ENCODE peak calls at places on chromosomes 4 and X, in four cellular contexts. Z is heart right ventricle, X is fibroblast of lung, H is cardiac muscle cell. A is an unnamed sample.

GRCh38 chrX:11419102-11419501 is 125.9 kb downstream of the AMELX start:
- DNase-seq in Z (no peak), X (no peak), H (no peak), A (no peak)

GRCh38 chrX:122567911-122568310 is 616.2 kb upstream of the GRIA3 start:
- DNase-seq in Z (no peak), X (peak; percentile 79), H (no peak), A (no peak)

GRCh38 chrX:13452283-13452682 is 117.1 kb upstream of the EGFL6 start:
- DNase-seq in Z (no peak), X (no peak), H (no peak), A (no peak)

GRCh38 chr4:112916868-112917267 is 132.6 kb upstream of the ANK2 start:
- DNase-seq in Z (no peak), X (peak; percentile 79), H (peak; percentile 79), A (no peak)

GRCh38 chr4:159240690-159241089 is 137.8 kb downstream of the RAPGEF2 start:
- DNase-seq in Z (no peak), X (no peak), H (peak; percentile 65), A (no peak)

GRCh38 chr4:173371292-173372192 is 788 bp downstream of the SAP30 start:
- DNase-seq in Z (peak; percentile 79), X (peak; percentile 72), H (peak; percentile 86), A (peak; percentile 76)

GRCh38 chr4:54322817-54323417 is 93.8 kb downstream of the PDGFRA start:
- DNase-seq in Z (peak; percentile 26), X (peak; percentile 43), H (peak; percentile 70), A (peak; percentile 19)

GRCh38 chr4:74428278-74428677 is 16.7 kb upstream of the AREG start:
- DNase-seq in Z (no peak), X (no peak), H (peak; percentile 46), A (no peak)

GRCh38 chr4:119084503-119084902 is 51.1 kb upstream of the MYOZ2 start:
- DNase-seq in Z (no peak), X (no peak), H (no peak), A (no peak)

GRCh38 chrX:129980043-129980442 is 2.4 kb upstream of the BCORL1 start:
- DNase-seq in Z (peak; percentile 35), X (no peak), H (peak; percentile 20), A (no peak)

GRCh38 chr4:123121241-123121907 is 199.0 kb upstream of the NUDT6 start:
- DNase-seq in Z (no peak), X (peak; percentile 40), H (no peak), A (no peak)

GRCh38 chr4:80343887-80344286 is 8.4 kb downstream of the CFAP299 start:
- DNase-seq in Z (no peak), X (no peak), H (no peak), A (no peak)

GRCh38 chrX:84475596-84475995 is 26.7 kb downstream of the HDX start:
- DNase-seq in Z (no peak), X (no peak), H (no peak), A (no peak)

GRCh38 chr4:182022899-182023298 is 220.3 kb upstream of the TENM3 start:
- DNase-seq in Z (no peak), X (peak; percentile 55), H (no peak), A (no peak)

GRCh38 chrX:72539822-72540221 is 32.8 kb downstream of the HDAC8 start:
- DNase-seq in Z (no peak), X (no peak), H (no peak), A (no peak)

GRCh38 chrX:8579602-8580001 is 115.0 kb downstream of the VCX3B start:
- DNase-seq in Z (no peak), X (no peak), H (no peak), A (no peak)

GRCh38 chr4:80007745-80008149 is 65.3 kb downstream of the ANTXR2 start:
- DNase-seq in Z (no peak), X (peak; percentile 23), H (no peak), A (no peak)

GRCh38 chr4:182286035-182286434 is 42.8 kb downstream of the TENM3 start:
- DNase-seq in Z (no peak), X (peak; percentile 81), H (peak; percentile 13), A (no peak)

GRCh38 chrX:38214551-38214950 is 6.1 kb downstream of the SRPX start:
- DNase-seq in Z (no peak), X (peak; percentile 74), H (no peak), A (no peak)

GRCh38 chr4:27141530-27141929 is 280.9 kb downstream of the STIM2 start:
- DNase-seq in Z (no peak), X (no peak), H (no peak), A (no peak)

GRCh38 chr4:566508-567295 is 9.4 kb downstream of the TMEM271 start:
- DNase-seq in Z (no peak), X (no peak), H (no peak), A (no peak)

GRCh38 chr4:181701219-181701618 is 542.0 kb upstream of the TENM3 start:
- DNase-seq in Z (no peak), X (no peak), H (no peak), A (no peak)

GRCh38 chrX:124211312-124211942 is 121.0 kb upstream of the TEX13D start:
- DNase-seq in Z (no peak), X (no peak), H (peak; percentile 11), A (no peak)

GRCh38 chr4:19993222-19993621 is 258.5 kb upstream of the SLIT2 start:
- DNase-seq in Z (no peak), X (no peak), H (peak; percentile 57), A (no peak)

GRCh38 chr4:113996599-113997177 is 17.2 kb upstream of the ARSJ start:
- DNase-seq in Z (no peak), X (peak; percentile 55), H (no peak), A (no peak)

GRCh38 chr4:15149234-15149841 is 147.1 kb downstream of the CPEB2 start:
- DNase-seq in Z (no peak), X (peak; percentile 46), H (no peak), A (no peak)
- H3K27ac ChIP-seq in Z (peak overlapping the region; percentile 60), X (peak overlapping the region; percentile 55), H (peak overlapping the region; percentile 82), A (peak overlapping the region; percentile 91)

GRCh38 chr4:16695896-16696295 is 202.5 kb downstream of the LDB2 start:
- DNase-seq in Z (no peak), X (no peak), H (no peak), A (no peak)
- H3K27ac ChIP-seq in Z (no peak overlapping the region), X (no peak overlapping the region), H (no peak overlapping the region), A (no peak overlapping the region)

DNA sequence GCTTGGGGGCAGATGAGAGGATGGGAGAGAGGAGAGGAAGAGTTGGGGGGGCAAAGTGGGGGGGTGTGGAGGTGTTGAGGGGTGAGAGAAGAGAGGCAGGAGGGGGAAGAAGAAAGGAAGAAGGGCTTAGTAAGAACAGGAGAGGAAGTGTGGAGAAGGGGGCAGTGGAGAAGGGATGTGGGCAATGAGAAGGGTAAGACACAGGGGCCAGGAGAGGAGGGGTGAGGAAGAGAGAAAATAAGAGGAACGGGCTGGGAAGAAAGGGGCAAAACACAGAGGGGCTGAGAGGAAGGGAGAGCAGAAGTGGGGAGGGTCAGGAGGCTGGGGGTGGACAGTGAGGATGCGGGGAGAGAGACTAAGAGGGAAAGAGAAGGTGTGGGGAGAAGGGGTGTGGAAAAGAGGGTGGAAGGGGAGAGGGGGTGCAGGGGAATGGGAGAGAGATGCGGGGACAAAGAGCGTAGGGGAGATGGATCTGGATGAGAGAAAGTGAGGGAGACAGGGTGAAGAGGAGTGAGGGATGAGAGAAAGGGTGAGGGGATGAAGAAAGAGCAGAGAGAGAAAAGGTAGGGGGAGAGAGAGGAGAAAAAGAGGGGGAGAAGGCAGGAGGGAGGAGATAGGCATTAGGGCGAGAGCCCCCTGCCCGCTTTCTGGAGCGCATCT is 12.9 kb downstream of the SH3KBP1 start:
- DNase-seq in Z (no peak), X (no peak), H (no peak), A (no peak)
- H3K27ac ChIP-seq in Z (no peak overlapping the region), X (no peak overlapping the region), H (no peak overlapping the region), A (no peak overlapping the region)

DNA sequence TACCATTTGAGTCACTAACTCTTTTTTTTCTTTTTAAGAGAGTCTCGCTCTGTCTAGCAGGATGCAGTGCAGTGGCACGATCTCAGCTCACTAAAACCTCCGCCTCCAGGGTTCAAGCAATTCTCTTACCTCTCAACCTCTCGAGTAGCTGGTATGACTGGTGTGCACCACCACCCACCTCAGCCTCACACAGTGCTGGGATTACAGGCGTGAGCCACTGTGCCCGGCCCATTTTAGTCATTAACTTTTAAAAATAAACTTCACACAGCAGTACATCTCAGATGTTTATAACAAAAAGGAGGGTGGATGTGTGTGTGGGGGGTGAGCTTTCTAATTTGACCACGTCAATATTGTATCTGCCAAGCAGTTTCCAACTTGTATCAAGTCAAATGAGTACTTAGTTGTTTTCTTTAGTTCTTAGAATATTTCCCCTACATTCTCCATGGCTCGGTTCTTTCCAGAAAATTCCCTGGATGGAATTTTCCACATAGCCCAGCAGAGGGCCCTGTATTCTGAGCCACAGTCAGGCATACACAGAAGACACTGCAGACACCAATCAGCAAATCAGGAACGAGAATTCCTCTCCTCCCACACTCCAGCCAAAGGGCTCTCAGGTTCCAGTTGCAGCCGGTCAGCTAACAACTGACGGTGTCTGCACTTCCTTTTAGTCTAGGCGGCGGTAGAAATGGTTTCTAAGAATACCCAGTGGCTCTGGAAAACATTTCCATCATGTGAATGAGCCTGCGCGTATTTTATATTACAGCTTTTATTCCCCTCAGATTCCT is 20.1 kb upstream of the ARAF start:
- DNase-seq in Z (peak; percentile 39), X (peak; percentile 90), H (peak; percentile 94), A (peak; percentile 70)
- H3K27ac ChIP-seq in Z (peak overlapping the region; percentile 86), X (no peak overlapping the region), H (peak overlapping the region; percentile 72), A (peak overlapping the region; percentile 73)

GRCh38 chrX:21932277-21932996 is 8.1 kb upstream of the SMS start:
- DNase-seq in Z (no peak), X (peak; percentile 94), H (peak; percentile 87), A (no peak)

GRCh38 chrX:21930986-21931385 is 9.5 kb upstream of the SMS start:
- DNase-seq in Z (no peak), X (no peak), H (no peak), A (no peak)

GRCh38 chrX:21929209-21929608 is 11.3 kb upstream of the SMS start:
- DNase-seq in Z (no peak), X (no peak), H (peak; percentile 10), A (no peak)

GRCh38 chrX:21934414-21934813 is 6.1 kb upstream of the SMS start:
- DNase-seq in Z (no peak), X (no peak), H (no peak), A (no peak)

GRCh38 chrX:21933077-21933476 is 7.4 kb upstream of the SMS start:
- DNase-seq in Z (no peak), X (no peak), H (no peak), A (no peak)
- H3K27ac ChIP-seq in Z (no peak overlapping the region), X (peak overlapping the region; percentile 83), H (no peak overlapping the region), A (no peak overlapping the region)

GRCh38 chrX:47513697-47514085 is 30.7 kb upstream of the ZNF41 start:
- DNase-seq in Z (no peak), X (peak; percentile 22), H (no peak), A (no peak)

GRCh38 chrX:47514553-47515235 is 31.7 kb upstream of the ZNF41 start:
- DNase-seq in Z (no peak), X (peak; percentile 68), H (peak; percentile 57), A (no peak)

GRCh38 chrX:47518105-47518504 is 35.1 kb upstream of the ZNF41 start:
- DNase-seq in Z (no peak), X (peak; percentile 43), H (no peak), A (no peak)

GRCh38 chrX:47515941-47516649 is 33.1 kb upstream of the ZNF41 start:
- DNase-seq in Z (no peak), X (peak; percentile 84), H (peak; percentile 33), A (no peak)
- H3K27ac ChIP-seq in Z (no peak overlapping the region), X (no peak overlapping the region), H (no peak overlapping the region), A (no peak overlapping the region)

GRCh38 chr4:3369781-3370660 is 71.7 kb upstream of the HGFAC start:
- DNase-seq in Z (peak; percentile 71), X (peak; percentile 92), H (peak; percentile 87), A (no peak)
- H3K27ac ChIP-seq in Z (peak overlapping the region; percentile 74), X (peak overlapping the region; percentile 58), H (no peak overlapping the region), A (no peak overlapping the region)

A was measured in substantia nigra.